ENCODE peak calls at places on chromosomes 12 and 14, in four cellular contexts. One of them, this sample, is unnamed.

GRCh38 chr12:21220266-21220665 is 89.3 kb downstream of the SLCO1B1 start:
- DNase-seq in stimulated activated naive CD8-positive, alpha-beta T cell treated with anti-CD3 and anti-CD28 coated beads, Interleukin-15, Interleukin-2, amounts not matched to agents 100 U/mL and 50 U/mL, for 24 hours: no peak
- DNase-seq in left colon: no peak
- DNase-seq in CD8-positive, alpha-beta T cell: no peak
- DNase-seq in this sample: no peak

GRCh38 chr12:109027767-109028166 is 6.9 kb upstream of the SVOP start:
- DNase-seq in stimulated activated naive CD8-positive, alpha-beta T cell treated with anti-CD3 and anti-CD28 coated beads, Interleukin-15, Interleukin-2, amounts not matched to agents 100 U/mL and 50 U/mL, for 24 hours: no peak
- DNase-seq in left colon: no peak
- DNase-seq in CD8-positive, alpha-beta T cell: no peak
- DNase-seq in this sample: no peak

GRCh38 chr14:68757618-68758081 is 35.2 kb downstream of the ZFP36L1 start:
- DNase-seq in stimulated activated naive CD8-positive, alpha-beta T cell treated with anti-CD3 and anti-CD28 coated beads, Interleukin-15, Interleukin-2, amounts not matched to agents 100 U/mL and 50 U/mL, for 24 hours: no peak
- DNase-seq in left colon: peak; percentile 50
- DNase-seq in CD8-positive, alpha-beta T cell: no peak
- DNase-seq in this sample: no peak

GRCh38 chr14:103879570-103880333 is 32.4 kb upstream of the PPP1R13B start:
- DNase-seq in stimulated activated naive CD8-positive, alpha-beta T cell treated with anti-CD3 and anti-CD28 coated beads, Interleukin-15, Interleukin-2, amounts not matched to agents 100 U/mL and 50 U/mL, for 24 hours: peak; percentile 22
- DNase-seq in left colon: peak; percentile 86
- DNase-seq in CD8-positive, alpha-beta T cell: no peak
- DNase-seq in this sample: peak; percentile 84

GRCh38 chr12:116735951-116736599 is 1.8 kb downstream of the SPRING1 start:
- DNase-seq in stimulated activated naive CD8-positive, alpha-beta T cell treated with anti-CD3 and anti-CD28 coated beads, Interleukin-15, Interleukin-2, amounts not matched to agents 100 U/mL and 50 U/mL, for 24 hours: no peak
- DNase-seq in left colon: peak; percentile 66
- DNase-seq in CD8-positive, alpha-beta T cell: no peak
- DNase-seq in this sample: peak; percentile 67

GRCh38 chr12:25249951-25250738 is 584 bp downstream of the KRAS start:
- DNase-seq in stimulated activated naive CD8-positive, alpha-beta T cell treated with anti-CD3 and anti-CD28 coated beads, Interleukin-15, Interleukin-2, amounts not matched to agents 100 U/mL and 50 U/mL, for 24 hours: peak; percentile 54
- DNase-seq in left colon: peak; percentile 66
- DNase-seq in CD8-positive, alpha-beta T cell: peak; percentile 30
- DNase-seq in this sample: peak; percentile 56

GRCh38 chr12:108825205-108825950 is 32.0 kb downstream of the SSH1 start:
- DNase-seq in stimulated activated naive CD8-positive, alpha-beta T cell treated with anti-CD3 and anti-CD28 coated beads, Interleukin-15, Interleukin-2, amounts not matched to agents 100 U/mL and 50 U/mL, for 24 hours: no peak
- DNase-seq in left colon: no peak
- DNase-seq in CD8-positive, alpha-beta T cell: no peak
- DNase-seq in this sample: no peak

GRCh38 chr12:42541965-42542364 is 47.6 kb downstream of the PRICKLE1 start:
- DNase-seq in stimulated activated naive CD8-positive, alpha-beta T cell treated with anti-CD3 and anti-CD28 coated beads, Interleukin-15, Interleukin-2, amounts not matched to agents 100 U/mL and 50 U/mL, for 24 hours: no peak
- DNase-seq in left colon: no peak
- DNase-seq in CD8-positive, alpha-beta T cell: no peak
- DNase-seq in this sample: no peak

GRCh38 chr14:105315211-105315721 is 718 bp downstream of the PACS2 start:
- DNase-seq in stimulated activated naive CD8-positive, alpha-beta T cell treated with anti-CD3 and anti-CD28 coated beads, Interleukin-15, Interleukin-2, amounts not matched to agents 100 U/mL and 50 U/mL, for 24 hours: peak; percentile 42
- DNase-seq in left colon: peak; percentile 68
- DNase-seq in CD8-positive, alpha-beta T cell: peak; percentile 39
- DNase-seq in this sample: no peak

GRCh38 chr12:7096006-7096903 is 4.0 kb upstream of the C1R start:
- DNase-seq in stimulated activated naive CD8-positive, alpha-beta T cell treated with anti-CD3 and anti-CD28 coated beads, Interleukin-15, Interleukin-2, amounts not matched to agents 100 U/mL and 50 U/mL, for 24 hours: no peak
- DNase-seq in left colon: no peak
- DNase-seq in CD8-positive, alpha-beta T cell: no peak
- DNase-seq in this sample: no peak

GRCh38 chr14:89543420-89543790 is 126.4 kb upstream of the FOXN3 start:
- DNase-seq in stimulated activated naive CD8-positive, alpha-beta T cell treated with anti-CD3 and anti-CD28 coated beads, Interleukin-15, Interleukin-2, amounts not matched to agents 100 U/mL and 50 U/mL, for 24 hours: no peak
- DNase-seq in left colon: no peak
- DNase-seq in CD8-positive, alpha-beta T cell: no peak
- DNase-seq in this sample: no peak

GRCh38 chr12:57027011-57027804 is 10.9 kb upstream of the TAC3 start:
- DNase-seq in stimulated activated naive CD8-positive, alpha-beta T cell treated with anti-CD3 and anti-CD28 coated beads, Interleukin-15, Interleukin-2, amounts not matched to agents 100 U/mL and 50 U/mL, for 24 hours: no peak
- DNase-seq in left colon: no peak
- DNase-seq in CD8-positive, alpha-beta T cell: no peak
- DNase-seq in this sample: no peak

GRCh38 chr14:94689218-94689984 is 77.2 kb downstream of the SERPINA3 start:
- DNase-seq in stimulated activated naive CD8-positive, alpha-beta T cell treated with anti-CD3 and anti-CD28 coated beads, Interleukin-15, Interleukin-2, amounts not matched to agents 100 U/mL and 50 U/mL, for 24 hours: peak; percentile 72
- DNase-seq in left colon: no peak
- DNase-seq in CD8-positive, alpha-beta T cell: peak; percentile 19
- DNase-seq in this sample: peak; percentile 39

GRCh38 chr14:37550511-37550910 is 44.5 kb downstream of the FOXA1 start:
- DNase-seq in stimulated activated naive CD8-positive, alpha-beta T cell treated with anti-CD3 and anti-CD28 coated beads, Interleukin-15, Interleukin-2, amounts not matched to agents 100 U/mL and 50 U/mL, for 24 hours: no peak
- DNase-seq in left colon: no peak
- DNase-seq in CD8-positive, alpha-beta T cell: no peak
- DNase-seq in this sample: no peak

This sample was measured in lung.